ENCODE peak calls at places on chromosome 1, in eight cellular contexts. V, P, J, A, U, G, D and K are unnamed samples. For H3K36me3, the result is how much of the 10 kb centered on the place peaks cover.

GRCh38 chr1:156796340-156797097 is 20.1 kb downstream of the SH2D2A start:
- DNase-seq in J (no peak), V (no peak), A (no peak), D (no peak), P (peak), G (peak), U (no peak), K (no peak)

GRCh38 chr1:182380199-182380598 is 11.4 kb downstream of the GLUL start:
- DNase-seq in P (no peak), V (no peak), G (no peak), J (no peak), U (no peak), D (no peak), A (no peak), K (no peak)

GRCh38 chr1:204225841-204226745 is 12.3 kb upstream of the GOLT1A start:
- DNase-seq in U (peak), P (peak), G (peak), J (no peak), D (peak), A (peak), V (no peak), K (no peak)

GRCh38 chr1:245978915-245979314 is 528.2 kb downstream of the SMYD3 start:
- DNase-seq in G (no peak), D (no peak), P (peak), J (no peak), V (peak), A (no peak), U (no peak), K (no peak)

GRCh38 chr1:212701910-212702309 is 2.3 kb upstream of the BATF3 start:
- DNase-seq in G (no peak), D (no peak), V (no peak), A (no peak), P (no peak), J (no peak), U (no peak), K (no peak)

GRCh38 chr1:65001238-65001792 is 35.0 kb upstream of the JAK1 start:
- DNase-seq in A (no peak), V (peak), D (no peak), P (peak), J (peak), G (peak), U (peak), K (no peak)

GRCh38 chr1:160340146-160340545 is 2.9 kb downstream of the COPA start:
- DNase-seq in A (no peak), U (no peak), J (no peak), V (no peak), D (no peak), G (no peak), P (no peak), K (no peak)

GRCh38 chr1:192763756-192764155 is 45.1 kb upstream of the RGS2 start:
- DNase-seq in A (no peak), U (no peak), G (no peak), D (no peak), J (no peak), V (peak), P (peak), K (peak)

GRCh38 chr1:17700981-17701870 is 53.9 kb upstream of the ACTL8 start:
- DNase-seq in A (no peak), V (no peak), P (no peak), U (no peak), D (no peak), J (no peak), G (no peak), K (no peak)

GRCh38 chr1:29120955-29121485 is 2.7 kb downstream of the TMEM200B start:
- DNase-seq in V (peak), J (peak), D (no peak), A (no peak), G (peak), U (no peak), P (peak), K (no peak)
- TF ChIP-seq CTCF in V (peak), J (peak), D (peak), A (peak), G (peak), U (no peak), P (peak), K (peak)

DNA sequence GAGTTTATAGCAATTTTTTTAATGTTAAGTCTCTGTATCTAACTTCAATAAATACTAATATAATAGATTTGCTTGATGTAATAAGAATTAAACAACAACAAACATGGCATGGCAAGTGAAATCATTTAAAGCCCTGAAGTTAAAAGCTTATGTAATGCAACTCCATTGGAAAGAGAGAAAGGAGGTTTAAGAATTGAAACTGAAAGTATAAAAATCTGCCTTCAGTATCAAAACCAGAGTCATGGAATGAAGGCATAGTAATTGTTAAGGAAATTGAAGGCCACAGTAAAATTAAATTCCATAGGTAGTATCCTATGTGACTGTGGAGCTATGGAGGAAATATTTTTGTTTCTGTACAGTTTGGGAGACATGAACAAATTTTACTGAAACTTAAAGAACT is 55.1 kb downstream of the PRDX6 start:
- DNase-seq in V (peak), D (no peak), G (no peak), P (no peak), J (no peak), U (no peak), A (no peak), K (no peak)
- H3K4me3 ChIP-seq in V (no peak), D (no peak), G (no peak), P (no peak), J (no peak), U (no peak), A (no peak), K (no peak)

DNA sequence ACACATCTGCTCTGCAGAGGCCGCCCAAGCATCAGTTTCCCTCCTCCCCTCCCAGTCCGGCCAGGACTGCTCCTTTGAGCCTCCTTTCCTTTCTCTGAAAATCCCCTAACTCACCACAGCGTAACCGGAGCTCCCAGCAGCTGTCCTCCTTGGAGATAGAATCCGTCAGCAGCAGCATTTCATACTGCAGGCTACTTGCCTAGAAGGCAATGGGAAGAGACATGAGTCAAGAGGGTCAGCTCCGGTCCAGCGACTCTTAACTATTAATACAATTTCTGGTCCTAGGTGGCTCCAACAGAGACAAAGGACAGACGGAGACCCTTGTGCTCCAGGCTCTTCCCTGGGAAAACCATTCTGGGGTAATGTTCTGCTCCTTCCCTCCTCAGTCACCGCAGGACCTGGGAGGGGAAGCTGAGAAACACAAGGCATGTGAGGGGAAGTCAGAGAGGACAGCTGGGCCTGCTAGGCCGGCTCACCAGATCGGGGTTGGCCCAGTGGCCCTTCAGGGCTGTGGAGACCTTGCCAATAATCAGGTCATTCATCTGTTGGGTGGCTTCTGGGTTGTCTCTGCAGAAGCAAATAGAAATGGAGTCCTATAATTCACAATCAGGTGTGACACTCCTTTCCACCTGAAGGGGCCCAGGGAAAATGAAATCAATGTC is 99.7 kb downstream of the UBR4 start:
- DNase-seq in U (no peak), D (no peak), V (no peak), J (no peak), P (no peak), A (peak), G (no peak), K (no peak)
- H3K36me3 ChIP-seq in U (half or more), D (half or more), V (half or more), J (under half), P (under half), A (under half), G (under half), K (half or more)

DNA sequence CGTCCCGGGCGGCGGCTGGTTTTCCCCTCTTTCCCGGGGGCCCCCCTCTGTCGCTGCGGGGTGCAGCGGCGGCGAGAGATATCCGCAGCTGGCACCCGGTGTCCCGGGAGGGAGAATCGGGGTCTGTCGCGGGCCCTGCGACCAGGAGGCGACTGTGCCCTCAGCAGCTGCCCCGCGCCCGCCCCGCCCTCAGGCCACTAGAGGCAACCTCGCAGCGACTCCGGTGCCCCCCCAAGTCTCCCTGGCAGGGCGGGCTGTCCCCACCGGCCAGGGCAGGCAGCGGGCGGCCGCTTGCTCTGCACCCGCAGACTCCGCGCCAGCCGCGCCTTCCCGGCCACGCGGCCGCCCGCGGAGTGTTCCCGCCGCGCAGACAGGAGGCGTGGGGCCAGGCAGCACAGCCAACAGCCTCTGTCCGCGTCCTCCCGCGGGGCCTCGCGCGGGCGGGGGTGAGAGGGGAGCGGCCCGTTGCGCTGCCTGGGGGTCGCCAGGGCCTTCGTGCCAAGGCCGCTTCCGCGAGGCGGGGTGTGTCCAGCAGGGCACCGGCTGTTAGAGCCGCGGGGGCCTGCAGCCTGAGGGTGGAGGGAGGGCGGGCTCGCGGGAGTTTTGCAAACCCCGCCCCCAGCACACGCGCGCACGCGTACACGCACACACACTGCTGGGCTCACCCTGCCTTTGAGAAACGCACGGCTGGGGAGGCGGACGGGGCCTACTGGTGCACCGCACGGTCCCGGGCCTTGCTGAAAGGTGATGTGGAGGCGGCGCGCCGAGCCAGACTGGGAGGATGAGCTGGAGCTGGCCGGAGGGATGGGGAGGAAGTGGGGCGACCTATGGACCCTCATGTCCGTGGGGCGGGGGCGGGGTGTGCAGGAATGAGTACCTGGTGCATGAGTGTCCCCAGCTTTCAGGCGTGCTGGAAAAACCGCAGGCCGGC is 41.4 kb downstream of the KIAA1614 start:
- DNase-seq in U (no peak), P (peak), D (peak), V (peak), J (peak), A (no peak), G (peak), K (no peak)
- TF ChIP-seq CTCF in U (no peak), P (no peak), D (no peak), V (no peak), J (peak), A (no peak), G (no peak), K (no peak)

GRCh38 chr1:230958370-230958769 is 20.3 kb downstream of the TTC13 start:
- DNase-seq in J (no peak), D (no peak), A (no peak), G (peak), P (no peak), U (no peak), V (no peak), K (no peak)
- H3K4me3 ChIP-seq in J (no peak), D (no peak), A (no peak), G (no peak), P (no peak), U (no peak), V (no peak), K (no peak)

GRCh38 chr1:33010946-33011731 is 25.5 kb downstream of the AK2 start:
- DNase-seq in U (peak), P (peak), A (no peak), D (peak), G (no peak), J (no peak), V (peak), K (no peak)
- H3K36me3 ChIP-seq in U (under half), P (under half), A (under half), D (under half), G (under half), J (under half), V (under half), K (under half)

GRCh38 chr1:241423541-241424479 is 66.8 kb upstream of the RGS7 start:
- DNase-seq in D (no peak), J (peak), P (peak), A (no peak), G (no peak), V (peak), U (no peak), K (peak)
- TF ChIP-seq CTCF in D (no peak), J (no peak), P (no peak), A (peak), G (no peak), V (peak), U (no peak), K (peak)

DNA sequence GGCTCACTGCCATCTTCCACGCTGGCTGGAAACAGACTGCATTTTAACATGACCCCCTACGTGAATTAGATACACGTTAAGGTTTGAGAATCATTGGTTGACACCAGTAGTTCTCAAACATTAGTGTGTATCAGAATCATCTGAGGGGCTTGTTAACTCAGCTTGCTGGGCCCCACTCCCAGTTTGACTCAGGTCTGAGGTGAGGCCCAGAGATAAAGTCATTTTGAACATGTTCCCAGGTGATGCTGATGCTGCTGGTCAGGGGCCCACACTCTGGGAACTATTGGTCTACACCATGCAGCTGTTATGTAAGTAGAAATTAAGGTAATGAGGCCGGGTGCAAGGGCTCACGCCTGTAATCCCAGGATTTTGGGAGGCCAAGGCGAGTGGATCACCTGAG is 1.3 kb downstream of the LSM10 start:
- DNase-seq in D (no peak), A (no peak), P (no peak), V (no peak), J (no peak), G (no peak), U (no peak), K (no peak)
- H3K4me3 ChIP-seq in D (no peak), A (no peak), P (no peak), V (no peak), J (peak), G (peak), U (no peak), K (no peak)

GRCh38 chr1:8010080-8010664 is 15.9 kb downstream of the ERRFI1 start:
- DNase-seq in J (no peak), D (no peak), P (peak), A (no peak), V (no peak), G (no peak), U (no peak), K (no peak)
- H3K36me3 ChIP-seq in J (under half), D (under half), P (under half), A (under half), V (under half), G (under half), U (under half), K (under half)